ENCODE peak calls at places on chromosomes 3 and 15, in eight cellular contexts. T is CD8-positive, alpha-beta memory T cell; X is sigmoid colon; E is astrocyte; O is thyroid gland; C is GM06990; B is Peyer's patch; L is stomach. Z is an unnamed sample.

GRCh38 chr15:41013698-41014414 is 60.6 kb downstream of the CHAC1 start:
- DNase-seq in T (no peak), X (no peak), E (no peak), O (no peak), C (peak; percentile 19), B (no peak), L (no peak), Z (no peak)

GRCh38 chr15:72796515-72797337 is 13.2 kb upstream of the ADPGK start:
- DNase-seq in T (peak; percentile 28), X (no peak), E (no peak), O (peak; percentile 6), C (peak; percentile 58), B (peak; percentile 55), L (peak; percentile 43), Z (peak; percentile 82)

GRCh38 chr3:15812183-15812582 is 14.4 kb upstream of the ANKRD28 start:
- DNase-seq in T (no peak), X (no peak), E (no peak), O (no peak), C (no peak), B (no peak), L (no peak), Z (no peak)

GRCh38 chr3:167996514-167996913 is 99.2 kb downstream of the GOLIM4 start:
- DNase-seq in T (no peak), X (no peak), E (no peak), O (no peak), C (no peak), B (no peak), L (no peak), Z (no peak)

GRCh38 chr15:25596644-25597562 is 158.1 kb upstream of the UBE3A start:
- DNase-seq in T (no peak), X (no peak), E (no peak), O (no peak), C (no peak), B (no peak), L (no peak), Z (no peak)

GRCh38 chr15:101349497-101349951 is 54.5 kb upstream of the SNRPA1 start:
- DNase-seq in T (no peak), X (no peak), E (no peak), O (no peak), C (no peak), B (no peak), L (no peak), Z (no peak)

GRCh38 chr15:70802629-70803028 is 39.3 kb upstream of the UACA start:
- DNase-seq in T (no peak), X (no peak), E (peak; percentile 86), O (no peak), C (no peak), B (no peak), L (no peak), Z (no peak)

GRCh38 chr15:57114070-57114469 is 195.6 kb downstream of the TCF12 start:
- DNase-seq in T (no peak), X (no peak), E (peak; percentile 45), O (peak; percentile 7), C (no peak), B (no peak), L (no peak), Z (no peak)

GRCh38 chr15:71679223-71680078 is 130.9 kb upstream of the NR2E3 start:
- DNase-seq in T (no peak), X (no peak), E (peak; percentile 59), O (no peak), C (no peak), B (no peak), L (no peak), Z (no peak)

GRCh38 chr15:81256916-81257315 is 60.2 kb downstream of the IL16 start:
- DNase-seq in T (no peak), X (no peak), E (peak; percentile 31), O (no peak), C (no peak), B (no peak), L (no peak), Z (no peak)

GRCh38 chr15:73686781-73687256 is 2.6 kb downstream of the CD276 start:
- DNase-seq in T (no peak), X (peak; percentile 61), E (peak; percentile 95), O (no peak), C (no peak), B (peak; percentile 28), L (no peak), Z (no peak)

GRCh38 chr15:22954326-22954725 is 25.8 kb downstream of the CYFIP1 start:
- DNase-seq in T (no peak), X (peak; percentile 47), E (no peak), O (no peak), C (no peak), B (no peak), L (no peak), Z (no peak)

GRCh38 chr15:72784233-72784876 is 797 bp upstream of the ADPGK start:
- DNase-seq in T (no peak), X (no peak), E (peak; percentile 74), O (no peak), C (no peak), B (no peak), L (no peak), Z (no peak)

GRCh38 chr3:197427013-197427412 is 128.6 kb upstream of the DLG1 start:
- DNase-seq in T (no peak), X (no peak), E (no peak), O (no peak), C (no peak), B (no peak), L (no peak), Z (no peak)

GRCh38 chr3:52393959-52394670 is 50.8 kb downstream of the SEMA3G start:
- DNase-seq in T (no peak), X (no peak), E (no peak), O (no peak), C (no peak), B (no peak), L (no peak), Z (peak; percentile 40)

GRCh38 chr3:131110087-131110486 is 83.4 kb downstream of the NEK11 start:
- DNase-seq in T (no peak), X (no peak), E (peak; percentile 91), O (no peak), C (no peak), B (no peak), L (no peak), Z (no peak)

GRCh38 chr15:49877871-49878511 is 241.0 kb downstream of the ATP8B4 start:
- DNase-seq in T (no peak), X (peak; percentile 84), E (no peak), O (no peak), C (no peak), B (no peak), L (no peak), Z (no peak)

GRCh38 chr3:11019116-11019515 is 26.6 kb downstream of the SLC6A1 start:
- DNase-seq in T (no peak), X (no peak), E (no peak), O (no peak), C (no peak), B (no peak), L (no peak), Z (no peak)

GRCh38 chr3:11022115-11022514 is 29.6 kb downstream of the SLC6A1 start:
- DNase-seq in T (no peak), X (no peak), E (no peak), O (no peak), C (no peak), B (no peak), L (no peak), Z (no peak)

GRCh38 chr3:11024181-11024580 is 31.6 kb downstream of the SLC6A1 start:
- DNase-seq in T (no peak), X (no peak), E (no peak), O (no peak), C (no peak), B (no peak), L (no peak), Z (no peak)

GRCh38 chr3:11020764-11021163 is 28.2 kb downstream of the SLC6A1 start:
- DNase-seq in T (no peak), X (no peak), E (no peak), O (no peak), C (no peak), B (no peak), L (no peak), Z (no peak)

DNA sequence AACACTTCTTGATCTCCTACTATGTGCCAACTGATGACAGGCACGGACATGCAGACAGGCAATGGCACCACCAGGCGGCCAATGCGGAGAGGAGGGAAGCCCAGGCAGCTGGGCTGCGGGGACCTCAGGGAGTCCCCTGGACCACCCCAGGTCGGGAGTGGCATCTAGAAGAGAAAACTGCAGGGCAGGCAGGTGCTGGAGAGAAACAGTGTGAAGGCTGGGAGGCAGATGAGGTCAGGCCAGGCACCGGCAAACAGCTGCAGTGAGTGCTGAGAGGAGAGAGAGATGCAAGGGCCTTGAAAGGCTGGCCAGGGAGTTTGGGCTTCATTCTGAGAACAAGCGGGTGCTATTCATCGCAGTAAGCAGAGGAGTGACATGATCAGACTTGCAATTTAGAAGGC is 29.1 kb downstream of the SLC6A1 start:
- DNase-seq in T (no peak), X (no peak), E (no peak), O (no peak), C (no peak), B (no peak), L (no peak), Z (no peak)
- H3K27me3 ChIP-seq in T (peaks cover 5% of the 10 kb centered on the region), X (peaks cover 3% of the 10 kb centered on the region), E (peaks cover 34% of the 10 kb centered on the region), O (no peaks in the 10 kb centered on the region), C (peaks cover 3% of the 10 kb centered on the region), B (no peaks in the 10 kb centered on the region), L (peaks cover 53% of the 10 kb centered on the region), Z (no peaks in the 10 kb centered on the region)

GRCh38 chr3:129001101-129001816 is at the start of gene EFCC1:
- DNase-seq in T (no peak), X (peak; percentile 90), E (no peak), O (peak; percentile 57), C (no peak), B (peak; percentile 66), L (no peak), Z (peak; percentile 84)

GRCh38 chr3:129001817-129002572 is 891 bp downstream of the EFCC1 start:
- DNase-seq in T (no peak), X (peak; percentile 60), E (no peak), O (no peak), C (no peak), B (no peak), L (no peak), Z (no peak)

GRCh38 chr3:128999104-128999503 is 2.0 kb upstream of the EFCC1 start:
- DNase-seq in T (no peak), X (no peak), E (no peak), O (no peak), C (no peak), B (peak; percentile 10), L (no peak), Z (no peak)

GRCh38 chr3:129002573-129003569 is 1.8 kb downstream of the EFCC1 start:
- DNase-seq in T (no peak), X (no peak), E (no peak), O (no peak), C (no peak), B (no peak), L (no peak), Z (no peak)

GRCh38 chr3:129000742-129001100 is 383 bp upstream of the EFCC1 start:
- DNase-seq in T (no peak), X (peak; percentile 62), E (no peak), O (no peak), C (no peak), B (no peak), L (no peak), Z (no peak)
- H3K4me3 ChIP-seq in T (no peak overlapping the region), X (peak overlapping the region; percentile 29), E (no peak overlapping the region), O (peak overlapping the region; percentile 14), C (no peak overlapping the region), B (peak overlapping the region; percentile 39), L (peak overlapping the region; percentile 53), Z (peak overlapping the region; percentile 63)

GRCh38 chr15:83947156-83947555 is 288.4 kb upstream of the GOLGA6L4 start:
- DNase-seq in T (no peak), X (no peak), E (no peak), O (no peak), C (no peak), B (no peak), L (no peak), Z (no peak)
- H3K36me3 ChIP-seq in T (no peaks in the 10 kb centered on the region), X (peaks cover 6% of the 10 kb centered on the region), E (no peaks in the 10 kb centered on the region), O (no peaks in the 10 kb centered on the region), C (no peaks in the 10 kb centered on the region), B (no peaks in the 10 kb centered on the region), L (peaks cover 11% of the 10 kb centered on the region), Z (no peaks in the 10 kb centered on the region)

GRCh38 chr15:45391746-45392711 is 13.7 kb upstream of the GATM start:
- DNase-seq in T (no peak), X (no peak), E (no peak), O (no peak), C (peak; percentile 57), B (no peak), L (no peak), Z (no peak)
- H3K27me3 ChIP-seq in T (no peaks in the 10 kb centered on the region), X (no peaks in the 10 kb centered on the region), E (peaks cover 23% of the 10 kb centered on the region), O (no peaks in the 10 kb centered on the region), C (no peaks in the 10 kb centered on the region), B (no peaks in the 10 kb centered on the region), L (peaks cover 4% of the 10 kb centered on the region), Z (peaks cover 9% of the 10 kb centered on the region)